ENCODE peak calls at places on chromosomes 11 and 22, in ten cellular contexts. One of them, this sample, is unnamed. For H3K9me3 and H3K36me3, the result is how much of the 10 kb centered on the place peaks cover.

GRCh38 chr11:111528557-111528956 is 12.0 kb upstream of the LAYN start:
- DNase-seq in neuronal stem cell: no peak
- DNase-seq in lower lobe of right lung: no peak
- DNase-seq in heart right ventricle: no peak
- DNase-seq in aorta: no peak
- DNase-seq in SJSA1: no peak
- DNase-seq in tibial artery: no peak
- DNase-seq in naive thymus-derived CD4-positive, alpha-beta T cell: peak
- DNase-seq in cardiac muscle cell: no peak
- DNase-seq in CD8-positive, alpha-beta memory T cell: peak
- DNase-seq in this sample: no peak

GRCh38 chr22:44981857-44982256 is 27.9 kb downstream of the PHF21B start:
- DNase-seq in cardiac muscle cell: no peak
- DNase-seq in neuronal stem cell: no peak
- DNase-seq in CD8-positive, alpha-beta memory T cell: no peak
- DNase-seq in SJSA1: no peak
- DNase-seq in lower lobe of right lung: no peak
- DNase-seq in tibial artery: no peak
- DNase-seq in aorta: no peak
- DNase-seq in naive thymus-derived CD4-positive, alpha-beta T cell: no peak
- DNase-seq in heart right ventricle: no peak
- DNase-seq in this sample: no peak

GRCh38 chr11:87219266-87219665 is 181.5 kb downstream of the TMEM135 start:
- DNase-seq in lower lobe of right lung: no peak
- DNase-seq in cardiac muscle cell: peak
- DNase-seq in heart right ventricle: no peak
- DNase-seq in CD8-positive, alpha-beta memory T cell: no peak
- DNase-seq in aorta: no peak
- DNase-seq in SJSA1: no peak
- DNase-seq in naive thymus-derived CD4-positive, alpha-beta T cell: no peak
- DNase-seq in neuronal stem cell: no peak
- DNase-seq in tibial artery: no peak
- DNase-seq in this sample: no peak

GRCh38 chr11:111697910-111698309 is 68.3 kb downstream of the PPP2R1B start:
- DNase-seq in SJSA1: no peak
- DNase-seq in cardiac muscle cell: no peak
- DNase-seq in heart right ventricle: no peak
- DNase-seq in CD8-positive, alpha-beta memory T cell: no peak
- DNase-seq in lower lobe of right lung: no peak
- DNase-seq in neuronal stem cell: no peak
- DNase-seq in aorta: no peak
- DNase-seq in tibial artery: no peak
- DNase-seq in naive thymus-derived CD4-positive, alpha-beta T cell: no peak
- DNase-seq in this sample: no peak

GRCh38 chr22:39246690-39247332 is 2.0 kb upstream of the PDGFB start:
- DNase-seq in neuronal stem cell: no peak
- DNase-seq in lower lobe of right lung: no peak
- DNase-seq in naive thymus-derived CD4-positive, alpha-beta T cell: no peak
- DNase-seq in heart right ventricle: no peak
- DNase-seq in SJSA1: no peak
- DNase-seq in cardiac muscle cell: peak
- DNase-seq in tibial artery: no peak
- DNase-seq in aorta: no peak
- DNase-seq in CD8-positive, alpha-beta memory T cell: no peak
- DNase-seq in this sample: no peak

GRCh38 chr11:12177739-12178338 is 67.4 kb downstream of the MICAL2 start:
- DNase-seq in aorta: no peak
- DNase-seq in cardiac muscle cell: peak
- DNase-seq in naive thymus-derived CD4-positive, alpha-beta T cell: no peak
- DNase-seq in neuronal stem cell: no peak
- DNase-seq in tibial artery: no peak
- DNase-seq in SJSA1: no peak
- DNase-seq in CD8-positive, alpha-beta memory T cell: no peak
- DNase-seq in heart right ventricle: no peak
- DNase-seq in lower lobe of right lung: no peak
- DNase-seq in this sample: no peak

GRCh38 chr11:31045335-31045734 is 324.2 kb downstream of the DCDC1 start:
- DNase-seq in tibial artery: no peak
- DNase-seq in heart right ventricle: no peak
- DNase-seq in aorta: no peak
- DNase-seq in SJSA1: no peak
- DNase-seq in cardiac muscle cell: peak
- DNase-seq in lower lobe of right lung: no peak
- DNase-seq in naive thymus-derived CD4-positive, alpha-beta T cell: no peak
- DNase-seq in neuronal stem cell: peak
- DNase-seq in CD8-positive, alpha-beta memory T cell: no peak
- DNase-seq in this sample: no peak

GRCh38 chr11:10019906-10020682 is 273.9 kb downstream of the SBF2 start:
- DNase-seq in lower lobe of right lung: no peak
- DNase-seq in tibial artery: peak
- DNase-seq in neuronal stem cell: no peak
- DNase-seq in SJSA1: no peak
- DNase-seq in cardiac muscle cell: peak
- DNase-seq in naive thymus-derived CD4-positive, alpha-beta T cell: no peak
- DNase-seq in heart right ventricle: peak
- DNase-seq in CD8-positive, alpha-beta memory T cell: no peak
- DNase-seq in aorta: no peak
- DNase-seq in this sample: no peak

GRCh38 chr11:65393513-65394079 is 7.2 kb downstream of the FRMD8 start:
- DNase-seq in aorta: no peak
- DNase-seq in neuronal stem cell: no peak
- DNase-seq in CD8-positive, alpha-beta memory T cell: no peak
- DNase-seq in naive thymus-derived CD4-positive, alpha-beta T cell: no peak
- DNase-seq in lower lobe of right lung: no peak
- DNase-seq in tibial artery: no peak
- DNase-seq in cardiac muscle cell: no peak
- DNase-seq in SJSA1: no peak
- DNase-seq in heart right ventricle: no peak
- DNase-seq in this sample: no peak

GRCh38 chr11:65398362-65398910 is 12.0 kb downstream of the FRMD8 start:
- DNase-seq in neuronal stem cell: no peak
- DNase-seq in naive thymus-derived CD4-positive, alpha-beta T cell: no peak
- DNase-seq in CD8-positive, alpha-beta memory T cell: no peak
- DNase-seq in aorta: no peak
- DNase-seq in heart right ventricle: no peak
- DNase-seq in cardiac muscle cell: no peak
- DNase-seq in SJSA1: no peak
- DNase-seq in tibial artery: no peak
- DNase-seq in lower lobe of right lung: no peak
- DNase-seq in this sample: no peak

GRCh38 chr11:65394125-65394536 is 7.7 kb downstream of the FRMD8 start:
- DNase-seq in lower lobe of right lung: no peak
- DNase-seq in CD8-positive, alpha-beta memory T cell: no peak
- DNase-seq in neuronal stem cell: no peak
- DNase-seq in tibial artery: no peak
- DNase-seq in heart right ventricle: no peak
- DNase-seq in naive thymus-derived CD4-positive, alpha-beta T cell: no peak
- DNase-seq in aorta: no peak
- DNase-seq in SJSA1: no peak
- DNase-seq in cardiac muscle cell: no peak
- DNase-seq in this sample: no peak

GRCh38 chr11:65396769-65397745 is 10.6 kb downstream of the FRMD8 start:
- DNase-seq in lower lobe of right lung: no peak
- DNase-seq in naive thymus-derived CD4-positive, alpha-beta T cell: no peak
- DNase-seq in neuronal stem cell: no peak
- DNase-seq in CD8-positive, alpha-beta memory T cell: no peak
- DNase-seq in tibial artery: no peak
- DNase-seq in heart right ventricle: no peak
- DNase-seq in cardiac muscle cell: no peak
- DNase-seq in SJSA1: no peak
- DNase-seq in aorta: no peak
- DNase-seq in this sample: no peak

DNA sequence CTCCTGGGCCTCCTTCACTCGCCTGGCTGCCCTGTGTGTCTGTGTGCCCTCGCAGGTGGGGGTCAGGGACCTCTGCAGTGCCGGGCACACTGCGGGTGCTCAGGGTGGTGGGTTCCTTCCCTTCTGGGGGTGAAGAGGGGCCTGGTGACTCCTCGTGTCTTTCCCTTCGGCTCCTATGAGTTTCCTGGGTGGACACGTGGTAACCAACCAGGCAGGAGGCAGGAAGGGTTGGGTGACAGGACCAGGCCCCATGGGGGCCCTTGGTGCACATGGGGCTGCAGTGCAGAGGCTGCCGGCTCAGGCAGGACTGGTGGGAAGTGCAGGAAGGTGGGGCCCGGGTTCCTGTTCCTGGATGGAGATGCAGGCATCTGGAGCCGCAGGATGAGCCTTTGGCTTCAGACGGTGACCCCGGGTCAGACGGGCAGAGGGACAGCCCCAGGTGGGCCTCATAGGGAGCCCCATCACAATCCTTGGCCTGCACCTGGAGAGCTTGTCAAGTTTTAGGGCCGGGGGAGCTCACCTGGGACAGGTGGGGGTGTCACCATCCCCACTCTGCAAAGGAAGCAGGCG is 9.6 kb downstream of the FRMD8 start:
- DNase-seq in aorta: no peak
- DNase-seq in cardiac muscle cell: no peak
- DNase-seq in heart right ventricle: no peak
- DNase-seq in CD8-positive, alpha-beta memory T cell: no peak
- DNase-seq in neuronal stem cell: no peak
- DNase-seq in lower lobe of right lung: no peak
- DNase-seq in tibial artery: no peak
- DNase-seq in naive thymus-derived CD4-positive, alpha-beta T cell: no peak
- DNase-seq in SJSA1: no peak
- DNase-seq in this sample: no peak
- H3K4me3 ChIP-seq in aorta: no peak
- H3K4me3 ChIP-seq in cardiac muscle cell: no peak
- H3K4me3 ChIP-seq in heart right ventricle: no peak
- H3K4me3 ChIP-seq in CD8-positive, alpha-beta memory T cell: no peak
- H3K4me3 ChIP-seq in neuronal stem cell: no peak
- H3K4me3 ChIP-seq in lower lobe of right lung: no peak
- H3K4me3 ChIP-seq in tibial artery: no peak
- H3K4me3 ChIP-seq in naive thymus-derived CD4-positive, alpha-beta T cell: no peak
- H3K4me3 ChIP-seq in SJSA1: no peak
- H3K4me3 ChIP-seq in this sample: no peak

DNA sequence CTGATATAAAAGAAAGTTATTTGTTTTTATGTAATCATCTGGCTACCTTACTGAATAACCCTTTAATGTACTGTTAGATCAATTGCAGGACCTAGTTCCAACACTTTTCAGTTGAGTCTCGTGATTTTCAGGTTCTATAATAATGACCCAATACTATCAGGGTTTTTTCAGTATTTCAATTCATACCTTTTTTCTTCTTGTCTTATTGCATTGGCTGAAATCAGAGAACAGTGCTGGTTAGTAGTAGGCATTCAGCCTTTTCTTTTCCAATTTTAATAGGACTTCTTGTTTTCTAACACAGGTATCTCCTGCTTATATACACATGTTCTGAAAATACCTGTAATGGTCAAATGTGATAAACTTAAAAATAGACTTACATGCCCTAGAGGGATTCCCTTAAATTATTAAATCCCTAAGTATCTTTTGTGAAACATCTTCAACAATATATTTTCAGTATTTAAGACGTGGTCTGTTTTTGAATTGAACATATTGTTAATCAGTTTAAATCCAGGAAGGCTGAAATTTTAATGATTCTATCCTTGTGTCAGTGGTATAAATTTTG is 13.6 kb downstream of the ZC3H12C start:
- DNase-seq in SJSA1: no peak
- DNase-seq in heart right ventricle: no peak
- DNase-seq in CD8-positive, alpha-beta memory T cell: no peak
- DNase-seq in lower lobe of right lung: no peak
- DNase-seq in tibial artery: no peak
- DNase-seq in naive thymus-derived CD4-positive, alpha-beta T cell: no peak
- DNase-seq in cardiac muscle cell: no peak
- DNase-seq in neuronal stem cell: no peak
- DNase-seq in aorta: no peak
- DNase-seq in this sample: no peak
- H3K9me3 ChIP-seq in SJSA1: under half
- H3K9me3 ChIP-seq in heart right ventricle: under half
- H3K9me3 ChIP-seq in CD8-positive, alpha-beta memory T cell: under half
- H3K9me3 ChIP-seq in lower lobe of right lung: under half
- H3K9me3 ChIP-seq in tibial artery: under half
- H3K9me3 ChIP-seq in naive thymus-derived CD4-positive, alpha-beta T cell: under half
- H3K9me3 ChIP-seq in cardiac muscle cell: under half
- H3K9me3 ChIP-seq in neuronal stem cell: under half
- H3K9me3 ChIP-seq in aorta: under half
- H3K9me3 ChIP-seq in this sample: under half

DNA sequence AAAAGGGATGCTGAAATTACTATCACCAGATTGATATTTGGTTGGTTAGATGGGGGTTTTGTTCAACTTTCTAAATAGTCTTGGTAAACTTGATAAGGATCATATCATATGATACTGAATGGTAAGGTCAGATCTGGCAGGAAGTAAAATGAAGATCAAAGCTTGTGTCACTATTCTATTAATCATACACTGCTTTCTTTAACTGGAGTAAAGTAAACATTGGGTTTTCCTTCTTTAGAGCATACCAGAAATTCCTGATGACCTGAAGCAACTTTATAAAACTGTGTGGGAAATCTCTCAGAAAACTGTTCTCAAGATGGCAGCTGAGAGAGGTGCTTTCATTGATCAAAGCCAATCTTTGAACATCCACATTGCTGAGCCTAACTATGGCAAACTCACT is 40.2 kb downstream of the RRM1 start:
- DNase-seq in naive thymus-derived CD4-positive, alpha-beta T cell: no peak
- DNase-seq in CD8-positive, alpha-beta memory T cell: no peak
- DNase-seq in lower lobe of right lung: no peak
- DNase-seq in SJSA1: no peak
- DNase-seq in neuronal stem cell: no peak
- DNase-seq in aorta: no peak
- DNase-seq in heart right ventricle: no peak
- DNase-seq in cardiac muscle cell: no peak
- DNase-seq in tibial artery: no peak
- DNase-seq in this sample: no peak
- H3K36me3 ChIP-seq in naive thymus-derived CD4-positive, alpha-beta T cell: under half
- H3K36me3 ChIP-seq in CD8-positive, alpha-beta memory T cell: under half
- H3K36me3 ChIP-seq in lower lobe of right lung: half or more
- H3K36me3 ChIP-seq in SJSA1: half or more
- H3K36me3 ChIP-seq in neuronal stem cell: under half
- H3K36me3 ChIP-seq in aorta: under half
- H3K36me3 ChIP-seq in heart right ventricle: half or more
- H3K36me3 ChIP-seq in cardiac muscle cell: under half
- H3K36me3 ChIP-seq in tibial artery: half or more
- H3K36me3 ChIP-seq in this sample: half or more

GRCh38 chr11:119585038-119585666 is 143.8 kb downstream of the NECTIN1 start:
- DNase-seq in naive thymus-derived CD4-positive, alpha-beta T cell: no peak
- DNase-seq in tibial artery: no peak
- DNase-seq in aorta: no peak
- DNase-seq in neuronal stem cell: peak
- DNase-seq in cardiac muscle cell: peak
- DNase-seq in SJSA1: no peak
- DNase-seq in CD8-positive, alpha-beta memory T cell: no peak
- DNase-seq in heart right ventricle: no peak
- DNase-seq in lower lobe of right lung: no peak
- DNase-seq in this sample: no peak

GRCh38 chr11:119583585-119583984 is 145.4 kb downstream of the NECTIN1 start:
- DNase-seq in tibial artery: no peak
- DNase-seq in heart right ventricle: no peak
- DNase-seq in cardiac muscle cell: no peak
- DNase-seq in naive thymus-derived CD4-positive, alpha-beta T cell: no peak
- DNase-seq in aorta: no peak
- DNase-seq in lower lobe of right lung: no peak
- DNase-seq in neuronal stem cell: no peak
- DNase-seq in CD8-positive, alpha-beta memory T cell: no peak
- DNase-seq in SJSA1: no peak
- DNase-seq in this sample: no peak

GRCh38 chr11:119580751-119581150 is 148.2 kb downstream of the NECTIN1 start:
- DNase-seq in CD8-positive, alpha-beta memory T cell: no peak
- DNase-seq in cardiac muscle cell: no peak
- DNase-seq in neuronal stem cell: no peak
- DNase-seq in lower lobe of right lung: no peak
- DNase-seq in naive thymus-derived CD4-positive, alpha-beta T cell: no peak
- DNase-seq in SJSA1: no peak
- DNase-seq in aorta: no peak
- DNase-seq in heart right ventricle: no peak
- DNase-seq in tibial artery: no peak
- DNase-seq in this sample: no peak

GRCh38 chr11:119586181-119586580 is 142.8 kb downstream of the NECTIN1 start:
- DNase-seq in naive thymus-derived CD4-positive, alpha-beta T cell: no peak
- DNase-seq in heart right ventricle: no peak
- DNase-seq in CD8-positive, alpha-beta memory T cell: no peak
- DNase-seq in cardiac muscle cell: no peak
- DNase-seq in lower lobe of right lung: no peak
- DNase-seq in neuronal stem cell: no peak
- DNase-seq in aorta: no peak
- DNase-seq in SJSA1: no peak
- DNase-seq in tibial artery: no peak
- DNase-seq in this sample: no peak

DNA sequence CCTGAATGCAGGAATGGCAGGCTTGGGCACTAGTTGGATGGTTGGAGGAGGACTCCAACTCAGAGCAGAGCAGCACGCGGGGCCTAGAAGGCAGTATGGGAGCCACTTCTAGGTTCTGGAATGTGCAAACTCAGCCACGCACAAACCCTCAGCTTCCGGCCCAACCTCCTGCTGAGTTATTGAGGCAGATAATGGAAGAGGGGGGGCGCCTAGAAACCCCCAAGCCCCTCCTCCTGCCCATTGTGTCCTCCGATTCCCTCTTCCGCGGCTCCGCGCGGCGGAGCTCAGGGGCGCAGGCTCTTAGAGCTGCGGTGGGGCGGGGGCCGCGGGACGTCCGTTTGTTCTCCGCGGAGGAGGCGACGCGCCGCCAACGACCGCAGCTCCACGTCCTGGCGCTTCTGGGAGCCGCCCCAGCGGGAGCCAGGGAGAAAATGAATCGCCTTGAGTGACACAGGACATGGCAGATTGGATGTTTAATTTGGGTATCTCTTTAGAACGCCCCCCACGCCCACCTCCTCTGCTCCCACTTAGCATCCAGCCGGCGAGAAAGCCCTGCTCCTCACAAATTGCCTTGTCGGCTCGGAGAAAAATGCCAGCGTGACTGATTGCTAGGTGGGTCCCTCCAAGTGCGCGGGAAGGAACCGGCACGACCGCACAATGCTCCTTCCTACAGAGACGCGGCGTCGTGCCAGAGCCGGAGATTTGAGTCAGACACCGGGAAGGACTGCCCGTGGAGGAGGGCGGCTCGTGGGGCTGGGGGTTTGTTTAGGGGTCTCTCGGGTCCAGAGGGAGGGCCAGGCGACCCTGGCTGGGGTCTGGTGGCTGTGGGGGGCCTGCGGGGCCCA is 144.6 kb downstream of the NECTIN1 start:
- DNase-seq in heart right ventricle: no peak
- DNase-seq in aorta: peak
- DNase-seq in naive thymus-derived CD4-positive, alpha-beta T cell: no peak
- DNase-seq in CD8-positive, alpha-beta memory T cell: no peak
- DNase-seq in SJSA1: peak
- DNase-seq in tibial artery: peak
- DNase-seq in neuronal stem cell: peak
- DNase-seq in cardiac muscle cell: peak
- DNase-seq in lower lobe of right lung: peak
- DNase-seq in this sample: peak
- H3K4me3 ChIP-seq in heart right ventricle: peak
- H3K4me3 ChIP-seq in aorta: peak
- H3K4me3 ChIP-seq in naive thymus-derived CD4-positive, alpha-beta T cell: no peak
- H3K4me3 ChIP-seq in CD8-positive, alpha-beta memory T cell: no peak
- H3K4me3 ChIP-seq in SJSA1: peak
- H3K4me3 ChIP-seq in tibial artery: peak
- H3K4me3 ChIP-seq in neuronal stem cell: peak
- H3K4me3 ChIP-seq in cardiac muscle cell: peak
- H3K4me3 ChIP-seq in lower lobe of right lung: peak
- H3K4me3 ChIP-seq in this sample: peak

This sample was measured in MG63.